ENCODE peak calls at places on chromosomes 2 and 18, in four cellular contexts. W, D, S and I are unnamed samples.
A peak's percentile ranks its signal among the peaks of the same experiment; 100 is the strongest.

GRCh38 chr2:15980605-15981098 is 40.3 kb downstream of the MYCN start:
- DNase-seq in D (peak; percentile 75), S (peak; percentile 97), W (no peak), I (peak; percentile 91)

GRCh38 chr2:214902273-214902672 is 92.8 kb upstream of the BARD1 start:
- DNase-seq in D (no peak), W (no peak), S (no peak), I (no peak)

GRCh38 chr2:20125616-20126015 is 74.2 kb upstream of the LAPTM4A start:
- DNase-seq in S (no peak), D (no peak), W (no peak), I (no peak)

GRCh38 chr2:40554665-40555294 is 102.9 kb upstream of the SLC8A1 start:
- DNase-seq in D (peak; percentile 88), S (peak; percentile 76), W (peak; percentile 38), I (peak; percentile 66)

GRCh38 chr18:61727241-61727640 is 165.6 kb downstream of the RNF152 start:
- DNase-seq in D (no peak), W (peak; percentile 89), S (no peak), I (no peak)

GRCh38 chr2:10454505-10454904 is 6.4 kb upstream of the ODC1 start:
- DNase-seq in D (no peak), S (no peak), W (no peak), I (no peak)

GRCh38 chr2:15591692-15592463 is at the start of gene DDX1:
- DNase-seq in D (peak; percentile 94), W (peak; percentile 79), S (peak; percentile 89), I (peak; percentile 82)

GRCh38 chr2:52956115-52956514 is 811.5 kb upstream of the CHAC2 start:
- DNase-seq in D (no peak), S (no peak), W (no peak), I (no peak)

GRCh38 chr18:45805551-45805950 is 19.9 kb upstream of the SIGLEC15 start:
- DNase-seq in S (no peak), D (no peak), W (no peak), I (no peak)

GRCh38 chr2:240449764-240450531 is 14.5 kb downstream of the GPC1 start:
- DNase-seq in W (peak; percentile 38), D (no peak), S (peak; percentile 46), I (no peak)

GRCh38 chr18:12879840-12880531 is 4.1 kb downstream of the PTPN2 start:
- DNase-seq in S (peak; percentile 51), D (no peak), W (no peak), I (no peak)

GRCh38 chr18:72530622-72531021 is 13.5 kb downstream of the CBLN2 start:
- DNase-seq in S (peak; percentile 8), D (no peak), W (no peak), I (no peak)

GRCh38 chr2:53230691-53231090 is 536.9 kb upstream of the CHAC2 start:
- DNase-seq in S (no peak), W (no peak), D (no peak), I (no peak)

GRCh38 chr2:58107803-58108710 is 61.5 kb downstream of the VRK2 start:
- DNase-seq in D (no peak), W (peak; percentile 97), S (no peak), I (no peak)

GRCh38 chr2:156673271-156673615 is 237.1 kb downstream of the GPD2 start:
- DNase-seq in D (no peak), W (no peak), S (peak; percentile 91), I (no peak)

GRCh38 chr2:189344036-189344435 is 97.2 kb upstream of the WDR75 start:
- DNase-seq in D (no peak), W (no peak), S (no peak), I (no peak)

GRCh38 chr2:28717339-28717758 is 34.3 kb upstream of the PPP1CB start:
- DNase-seq in D (no peak), S (peak; percentile 50), W (peak; percentile 85), I (no peak)

GRCh38 chr18:63476666-63477065 is at the start of gene SERPINB5:
- DNase-seq in D (no peak), W (no peak), S (no peak), I (peak; percentile 79)

GRCh38 chr2:86249176-86249842 is 50.1 kb downstream of the MRPL35 start:
- DNase-seq in S (peak; percentile 30), W (peak; percentile 79), D (no peak), I (no peak)

GRCh38 chr18:269480-270090 is 1.7 kb upstream of the THOC1 start:
- DNase-seq in W (no peak), S (peak; percentile 27), D (no peak), I (no peak)

GRCh38 chr2:27965841-27966240 is 75.3 kb downstream of the BABAM2 start:
- DNase-seq in S (no peak), D (no peak), W (no peak), I (no peak)

GRCh38 chr2:37843554-37843953 is 81.5 kb upstream of the RMDN2 start:
- DNase-seq in W (peak; percentile 75), S (no peak), D (no peak), I (no peak)

GRCh38 chr18:24180048-24180447 is 41.2 kb downstream of the CABYR start:
- DNase-seq in W (no peak), D (no peak), S (no peak), I (no peak)

GRCh38 chr2:85996591-85996990 is 107.8 kb upstream of the ST3GAL5 start:
- DNase-seq in S (peak; percentile 89), D (no peak), W (no peak), I (peak; percentile 14)

GRCh38 chr18:29873211-29873610 is 1169.3 kb downstream of the DSC3 start:
- DNase-seq in W (no peak), D (no peak), S (peak; percentile 27), I (no peak)

GRCh38 chr2:45964945-45965344 is 313.5 kb downstream of the PRKCE start:
- DNase-seq in D (no peak), W (no peak), S (no peak), I (no peak)

GRCh38 chr2:127591221-127591923 is 54.6 kb upstream of the GPR17 start:
- DNase-seq in S (peak; percentile 94), D (peak; percentile 88), W (peak; percentile 51), I (peak; percentile 92)

GRCh38 chr2:39124770-39125075 is 3.9 kb upstream of the SOS1 start:
- DNase-seq in W (no peak), S (no peak), D (no peak), I (no peak)

DNA sequence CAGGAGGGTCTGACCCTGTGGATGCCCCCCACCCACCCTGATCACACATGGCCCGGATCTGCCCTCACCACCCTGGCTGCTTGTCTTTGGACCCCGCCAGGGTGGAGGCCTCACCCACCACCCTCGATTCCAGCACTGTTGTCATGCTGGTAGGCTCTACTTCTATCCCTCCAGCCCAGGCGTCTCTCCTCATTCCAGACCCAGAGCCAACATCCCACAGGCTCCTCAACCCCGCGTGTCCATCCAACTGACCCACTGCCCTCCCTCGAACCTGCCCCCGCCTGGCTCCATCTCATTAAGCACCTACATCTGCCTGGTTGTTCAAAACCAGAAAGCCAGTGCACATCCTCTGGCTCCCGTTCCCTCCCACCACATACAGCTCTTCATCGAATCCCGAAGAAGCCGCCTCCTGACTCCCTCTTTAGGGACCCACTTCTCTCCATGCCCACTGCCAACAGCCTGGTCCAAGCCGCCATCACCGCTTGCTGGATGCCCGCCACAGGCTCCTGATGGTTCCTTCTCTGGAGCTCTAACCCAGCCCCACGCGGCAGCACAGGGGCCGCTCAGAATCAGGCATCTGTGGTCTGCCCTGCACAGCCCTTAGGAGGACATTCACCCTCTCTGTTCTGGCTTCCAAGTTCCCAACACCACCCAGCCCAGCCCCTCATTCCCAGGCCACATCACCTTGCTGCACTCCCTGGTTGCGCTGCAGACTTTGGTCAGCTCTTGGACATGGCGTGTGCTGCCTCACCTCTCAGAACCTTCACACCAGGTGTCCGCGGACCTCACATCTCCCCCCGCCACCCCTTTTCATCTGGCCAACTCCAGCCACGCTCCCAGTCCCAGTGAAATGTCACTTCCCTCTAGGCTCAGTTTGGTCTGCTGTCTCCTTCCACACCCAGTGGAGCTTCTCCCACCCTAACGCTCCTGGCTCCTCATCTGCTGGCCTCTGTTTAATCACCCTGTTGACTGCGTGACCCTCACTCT is 43.0 kb downstream of the EMX1 start:
- DNase-seq in S (no peak), D (no peak), W (no peak), I (no peak)
- H3K18ac ChIP-seq in S (no peak overlapping the region), D (no peak overlapping the region), W (no peak overlapping the region), I (no peak overlapping the region)

GRCh38 chr18:57705861-57706590 is 84.4 kb upstream of the NARS1 start:
- DNase-seq in D (no peak), S (no peak), W (no peak), I (no peak)

GRCh38 chr18:57710226-57710625 is 88.6 kb upstream of the NARS1 start:
- DNase-seq in W (no peak), D (no peak), S (no peak), I (no peak)

GRCh38 chr18:57709335-57709734 is 87.7 kb upstream of the NARS1 start:
- DNase-seq in S (no peak), D (no peak), W (no peak), I (no peak)

GRCh38 chr18:57708288-57708687 is 86.7 kb upstream of the NARS1 start:
- DNase-seq in D (no peak), S (no peak), W (no peak), I (no peak)

DNA sequence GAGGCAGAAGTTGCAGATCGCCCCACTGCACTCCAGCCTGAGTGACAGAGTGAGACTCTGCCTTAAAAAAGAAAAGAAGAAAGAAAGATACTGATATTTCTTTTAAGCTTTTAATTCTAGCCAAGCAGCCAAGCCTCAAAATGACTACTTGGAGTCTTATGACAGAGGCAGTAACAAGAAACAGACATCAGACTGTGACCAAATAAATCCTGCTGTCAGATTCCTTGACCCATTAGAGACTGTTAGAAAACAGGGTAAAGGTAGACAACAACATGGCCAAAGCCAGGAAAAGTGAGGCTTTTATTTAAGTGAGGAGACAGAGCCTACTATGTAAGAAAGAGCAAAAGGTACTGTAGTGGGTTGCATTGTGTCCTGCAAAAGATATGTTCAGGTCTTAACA is 83.4 kb upstream of the NARS1 start:
- DNase-seq in D (no peak), W (no peak), S (no peak), I (no peak)
- H3K56ac ChIP-seq in D (no peak overlapping the region), W (no peak overlapping the region), S (no peak overlapping the region), I (no peak overlapping the region)

GRCh38 chr2:59684101-59684770 is 869.2 kb downstream of the BCL11A start:
- DNase-seq in D (no peak), S (no peak), W (no peak), I (no peak)

GRCh38 chr2:59684771-59685166 is 868.7 kb downstream of the BCL11A start:
- DNase-seq in S (no peak), D (no peak), W (no peak), I (no peak)

GRCh38 chr2:59677095-59677609 is 876.3 kb downstream of the BCL11A start:
- DNase-seq in D (no peak), S (no peak), W (no peak), I (no peak)

DNA sequence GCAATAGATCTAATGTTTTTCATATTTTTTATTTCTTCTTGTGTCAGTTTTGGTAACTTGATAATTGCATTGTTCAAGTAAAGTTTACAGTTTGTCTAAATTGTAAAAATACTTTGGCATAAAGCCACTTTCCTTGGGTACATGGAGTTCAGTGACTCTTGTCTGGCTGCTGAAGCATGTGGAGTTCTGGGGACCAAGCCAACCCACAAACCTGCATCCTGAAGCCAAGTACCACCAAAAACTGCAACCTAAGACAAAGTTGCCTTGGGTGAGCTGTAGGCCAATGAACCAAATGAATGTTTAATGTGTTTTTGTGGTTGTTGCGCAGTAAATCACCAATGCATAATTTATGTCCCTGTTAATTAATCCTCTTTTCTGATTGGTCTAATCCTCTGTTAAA is 872.6 kb downstream of the BCL11A start:
- DNase-seq in W (no peak), S (no peak), D (no peak), I (no peak)
- H3K18ac ChIP-seq in W (no peak overlapping the region), S (no peak overlapping the region), D (no peak overlapping the region), I (no peak overlapping the region)

DNA sequence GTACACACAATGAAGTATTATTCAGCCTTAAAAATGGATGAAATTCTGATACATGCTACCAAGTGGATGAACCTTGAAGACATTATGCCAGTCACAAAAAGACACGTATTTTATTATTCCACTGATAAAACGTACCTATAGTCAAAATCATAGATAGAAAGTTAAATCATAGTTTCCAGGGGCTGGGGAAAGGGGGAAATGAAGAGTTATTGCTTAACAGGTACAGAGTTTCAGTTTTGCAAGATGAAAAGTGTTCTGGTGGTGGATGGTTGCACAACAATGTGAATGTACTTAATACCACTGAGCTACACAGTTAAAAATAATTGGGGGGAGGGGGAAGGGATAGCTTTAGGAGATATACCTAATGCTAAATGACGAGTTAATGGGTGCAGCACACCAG is 279.0 kb upstream of the STON1 start:
- DNase-seq in W (peak; percentile 19), S (no peak), D (no peak), I (no peak)
- H3K56ac ChIP-seq in W (no peak overlapping the region), S (no peak overlapping the region), D (no peak overlapping the region), I (no peak overlapping the region)